ENCODE peak calls at places on chromosomes 1 and 21, in six cellular contexts. N is dorsolateral prefrontal cortex, L is thoracic aorta, Z is uterus, F is B cell, T is GM12878. U is an unnamed sample.

GRCh38 chr1:231663211-231663792 is 36.7 kb downstream of the DISC1 start:
- DNase-seq in N (no peak), T (no peak), F (no peak), Z (no peak), L (no peak), U (no peak)

GRCh38 chr1:184212649-184213314 is 161.3 kb downstream of the TSEN15 start:
- DNase-seq in Z (peak), T (no peak), N (no peak), F (no peak), L (no peak), U (peak)

GRCh38 chr21:46092026-46092764 is 5.7 kb upstream of the COL6A2 start:
- DNase-seq in T (no peak), L (peak), N (no peak), Z (peak), F (no peak), U (no peak)

GRCh38 chr21:37800496-37801061 is 115.7 kb downstream of the KCNJ6 start:
- DNase-seq in N (no peak), T (no peak), L (no peak), Z (no peak), F (no peak), U (no peak)

GRCh38 chr1:197955486-197956394 is 38.6 kb downstream of the LHX9 start:
- DNase-seq in F (no peak), Z (no peak), L (no peak), N (no peak), T (no peak), U (no peak)

GRCh38 chr1:77978293-77978968 is 441 bp downstream of the FUBP1 start:
- DNase-seq in T (peak), Z (peak), N (no peak), F (peak), L (peak), U (peak)

GRCh38 chr1:1597275-1597930 is 2.5 kb downstream of the FNDC10 start:
- DNase-seq in Z (no peak), L (no peak), F (peak), N (no peak), T (no peak), U (peak)

GRCh38 chr21:38813143-38813542 is 7.4 kb downstream of the ETS2 start:
- DNase-seq in T (no peak), N (no peak), Z (no peak), L (no peak), F (no peak), U (no peak)

GRCh38 chr1:229922249-229922648 is 144.8 kb upstream of the GALNT2 start:
- DNase-seq in F (no peak), Z (no peak), T (no peak), N (no peak), L (no peak), U (no peak)

GRCh38 chr1:204506969-204507316 is 9.3 kb upstream of the MDM4 start:
- DNase-seq in L (peak), N (no peak), T (peak), Z (peak), F (peak), U (peak)

GRCh38 chr1:111818081-111818480 is 62.4 kb downstream of the DDX20 start:
- DNase-seq in Z (no peak), L (no peak), F (no peak), N (no peak), T (no peak), U (no peak)

GRCh38 chr1:116825735-116826438 is 71.7 kb downstream of the CD2 start:
- DNase-seq in N (no peak), T (no peak), Z (no peak), F (no peak), L (no peak), U (no peak)

GRCh38 chr1:19764848-19765247 is 34.9 kb downstream of the TMCO4 start:
- DNase-seq in F (no peak), Z (no peak), N (no peak), T (no peak), L (no peak), U (peak)

GRCh38 chr1:109659145-109659544 is 3.2 kb downstream of the GSTM4 start:
- DNase-seq in Z (no peak), L (no peak), T (no peak), F (no peak), N (no peak), U (no peak)

GRCh38 chr1:183901748-183902341 is 96.9 kb downstream of the RGL1 start:
- DNase-seq in N (no peak), Z (no peak), F (no peak), T (peak), L (no peak), U (peak)

GRCh38 chr1:71921935-71922559 is 360.3 kb downstream of the NEGR1 start:
- DNase-seq in N (no peak), T (no peak), F (no peak), L (no peak), Z (no peak), U (no peak)
- TF ChIP-seq CTCF in N (no peak), T (no peak), F (no peak), L (no peak), Z (no peak), U (no peak)

DNA sequence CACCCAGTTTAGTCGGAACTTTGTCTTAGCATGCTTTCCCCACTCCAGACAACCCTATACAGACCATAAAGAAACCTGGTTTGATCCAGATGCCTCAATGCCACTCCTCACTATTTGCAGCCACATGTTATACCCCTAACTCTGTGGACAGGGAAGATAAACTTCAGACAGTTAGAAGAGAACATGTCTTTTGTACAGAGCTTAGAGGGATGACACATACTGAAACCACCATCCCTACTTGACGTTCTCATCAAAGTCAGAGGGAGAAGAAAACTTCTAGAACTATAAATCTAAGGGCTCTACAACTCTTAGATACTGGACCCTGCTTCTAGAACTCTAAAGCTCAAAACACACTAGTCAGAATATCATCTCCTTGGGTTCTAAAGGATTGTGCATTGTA is 3.7 kb downstream of the SYT6 start:
- DNase-seq in Z (no peak), L (no peak), F (no peak), N (no peak), T (no peak), U (no peak)
- TF ChIP-seq CTCF in Z (no peak), L (no peak), F (no peak), N (no peak), T (no peak), U (no peak)

DNA sequence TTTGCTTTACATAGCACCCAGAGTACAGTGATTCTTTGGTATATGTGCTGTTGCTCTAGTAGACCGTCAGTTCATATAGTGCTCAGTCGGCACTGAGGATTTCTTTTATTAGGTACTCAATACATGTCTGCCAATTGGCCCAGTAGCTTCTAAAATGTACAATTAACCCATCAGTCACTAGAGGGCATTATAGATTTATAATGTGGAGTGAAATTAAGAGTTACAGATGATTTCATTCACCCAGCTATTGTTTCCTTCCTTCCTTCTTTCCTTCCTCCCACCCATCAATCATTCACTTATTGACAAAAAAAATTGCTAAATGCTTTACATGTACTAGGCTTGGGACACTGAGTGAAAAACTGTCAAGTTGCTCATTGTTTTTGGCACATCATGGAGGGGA is 263.6 kb upstream of the USP24 start:
- DNase-seq in L (no peak), N (no peak), F (no peak), Z (no peak), T (no peak), U (peak)
- TF ChIP-seq CTCF in L (no peak), N (no peak), F (no peak), Z (no peak), T (peak), U (peak)

GRCh38 chr1:119186471-119186870 is 46.0 kb upstream of the WARS2 start:
- DNase-seq in L (no peak), T (no peak), Z (no peak), N (no peak), F (no peak), U (no peak)
- TF ChIP-seq CTCF in L (no peak), T (no peak), Z (no peak), N (no peak), F (no peak), U (no peak)

DNA sequence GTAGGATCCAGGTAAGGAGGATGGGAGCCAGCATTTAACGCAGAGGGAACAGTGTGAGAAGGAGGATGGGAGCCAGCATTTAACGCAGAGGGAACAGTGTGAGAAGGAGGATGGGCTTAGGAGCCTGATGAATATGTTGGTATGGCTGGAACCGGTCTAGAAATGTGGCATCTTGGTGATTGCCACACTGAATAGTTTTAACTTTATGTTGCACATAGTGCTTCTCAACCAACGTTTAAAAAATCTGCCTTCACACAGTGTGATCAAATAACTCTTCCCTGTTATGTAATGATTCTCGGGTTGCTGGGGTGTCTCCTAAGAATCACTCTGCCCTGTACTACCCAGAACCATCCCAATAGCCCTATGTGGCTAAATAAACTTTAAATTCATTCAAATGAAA is 146.9 kb upstream of the DUSP10 start:
- DNase-seq in Z (no peak), L (no peak), F (no peak), T (no peak), N (no peak), U (no peak)
- TF ChIP-seq CTCF in Z (no peak), L (no peak), F (no peak), T (no peak), N (no peak), U (no peak)

DNA sequence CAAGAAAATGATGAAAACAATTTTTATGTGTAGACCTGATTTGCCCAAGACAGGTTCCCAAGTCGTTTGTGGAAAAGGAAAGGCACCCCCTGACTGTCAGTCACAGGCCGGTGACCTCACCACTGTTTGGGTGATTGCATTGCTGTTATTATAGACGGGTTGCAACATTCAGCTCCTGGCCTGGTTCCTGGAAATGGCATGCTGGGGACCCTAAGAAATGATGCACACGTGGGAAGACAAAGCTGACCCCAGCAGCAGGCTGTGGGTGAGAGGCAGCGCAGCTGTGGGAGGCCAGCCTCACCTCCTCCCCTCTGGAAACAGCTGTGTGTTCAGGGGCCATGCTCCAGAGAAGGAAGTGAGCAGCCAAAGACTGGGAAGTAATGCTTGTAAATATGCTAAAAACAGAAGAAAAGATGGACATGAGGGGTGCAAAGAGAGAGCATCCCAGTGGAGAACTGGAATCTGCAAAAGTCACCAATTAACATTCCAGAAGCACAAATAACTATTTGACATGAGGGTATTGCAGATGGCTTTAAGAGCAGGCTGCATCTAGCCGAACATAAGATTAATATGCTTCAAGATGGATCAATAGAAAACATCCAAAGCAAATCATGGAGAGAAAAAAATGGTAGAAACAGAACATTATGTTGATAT is 23.4 kb upstream of the ABCG1 start:
- DNase-seq in N (no peak), F (no peak), Z (no peak), T (no peak), L (no peak), U (no peak)
- TF ChIP-seq CTCF in N (no peak), F (no peak), Z (no peak), T (no peak), L (no peak), U (no peak)

DNA sequence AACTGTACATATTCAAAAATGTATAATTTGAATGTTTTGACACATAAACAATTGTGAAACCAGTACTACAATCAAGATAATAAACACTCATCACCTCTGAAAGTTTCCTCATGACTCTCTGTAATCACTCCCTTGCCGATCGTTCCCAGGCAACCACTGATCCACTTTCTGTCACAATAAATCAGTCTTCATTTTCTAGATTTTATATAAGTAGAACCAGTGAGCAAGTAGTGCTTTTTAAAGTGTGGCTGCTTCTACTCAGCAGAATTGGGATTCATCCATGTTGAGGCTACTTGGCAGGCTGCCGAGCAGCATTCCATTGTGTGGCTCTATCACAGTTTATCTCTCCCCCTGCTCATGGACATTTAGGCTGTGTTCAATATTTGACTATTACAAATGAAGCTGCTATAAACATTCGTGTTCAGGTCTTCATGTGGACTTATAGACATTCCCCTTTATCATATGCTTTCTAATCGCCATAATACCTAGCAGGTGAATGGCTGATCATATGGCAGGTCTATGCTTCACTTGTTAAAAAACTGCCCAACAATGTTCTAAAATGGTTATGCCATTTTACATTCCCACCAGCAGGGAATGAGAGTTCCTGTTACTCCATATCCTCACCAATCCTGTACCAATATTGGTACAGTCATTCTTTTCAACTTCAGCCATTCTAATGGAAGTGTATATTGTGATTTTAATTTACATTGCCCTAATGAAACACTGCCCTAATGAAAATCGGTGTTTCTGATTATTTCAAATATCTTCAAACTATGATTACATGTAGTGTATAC is 20.5 kb downstream of the TEX38 start:
- DNase-seq in L (no peak), Z (no peak), N (no peak), F (no peak), T (no peak), U (no peak)
- TF ChIP-seq CTCF in L (no peak), Z (no peak), N (no peak), F (no peak), T (no peak), U (no peak)